ENCODE peak calls at places on chromosome 17, in nine cellular contexts. V, Y, M, H, D, N, W, C and O are unnamed samples.

GRCh38 chr17:55154101-55154500 is 110.7 kb upstream of the HLF start:
- DNase-seq in V (no peak), Y (no peak), M (no peak), H (no peak), D (no peak), N (no peak), W (no peak), C (no peak), O (no peak)

GRCh38 chr17:8038954-8039610 is at the start of gene ALOX15B:
- DNase-seq in V (no peak), Y (no peak), M (peak), H (no peak), D (no peak), N (no peak), W (no peak), C (no peak), O (no peak)

GRCh38 chr17:69065113-69065512 is 4.4 kb upstream of the ABCA9 start:
- DNase-seq in V (no peak), Y (no peak), M (no peak), H (no peak), D (no peak), N (no peak), W (no peak), C (no peak), O (no peak)

GRCh38 chr17:69227536-69227935 is 1.1 kb downstream of the ABCA10 start:
- DNase-seq in V (no peak), Y (no peak), M (no peak), H (no peak), D (no peak), N (no peak), W (no peak), C (peak), O (no peak)

GRCh38 chr17:39787038-39787437 is 49.3 kb downstream of the GRB7 start:
- DNase-seq in V (no peak), Y (no peak), M (no peak), H (no peak), D (no peak), N (no peak), W (no peak), C (no peak), O (no peak)

GRCh38 chr17:35236821-35237220 is 6.1 kb upstream of the SLFN5 start:
- DNase-seq in V (no peak), Y (peak), M (no peak), H (peak), D (no peak), N (no peak), W (no peak), C (no peak), O (peak)

GRCh38 chr17:82844796-82845162 is 5.0 kb upstream of the ZNF750 start:
- DNase-seq in V (no peak), Y (no peak), M (no peak), H (no peak), D (no peak), N (peak), W (no peak), C (no peak), O (no peak)

GRCh38 chr17:50424246-50425000 is 1.6 kb upstream of the ACSF2 start:
- DNase-seq in V (no peak), Y (peak), M (no peak), H (no peak), D (no peak), N (no peak), W (no peak), C (no peak), O (no peak)

GRCh38 chr17:36463916-36464764 is 22.3 kb upstream of the ZNHIT3 start:
- DNase-seq in V (peak), Y (peak), M (peak), H (peak), D (peak), N (peak), W (peak), C (peak), O (peak)

GRCh38 chr17:9726291-9726690 is 65.1 kb downstream of the DHRS7C start:
- DNase-seq in V (no peak), Y (no peak), M (no peak), H (no peak), D (no peak), N (no peak), W (no peak), C (no peak), O (no peak)

GRCh38 chr17:2776589-2777241 is 19.5 kb upstream of the RAP1GAP2 start:
- DNase-seq in V (no peak), Y (no peak), M (peak), H (no peak), D (no peak), N (no peak), W (no peak), C (no peak), O (no peak)

GRCh38 chr17:73551756-73552155 is 92.5 kb downstream of the SDK2 start:
- DNase-seq in V (no peak), Y (no peak), M (no peak), H (no peak), D (no peak), N (no peak), W (no peak), C (peak), O (peak)

GRCh38 chr17:39800540-39800939 is 62.8 kb downstream of the GRB7 start:
- DNase-seq in V (no peak), Y (peak), M (peak), H (no peak), D (no peak), N (no peak), W (no peak), C (peak), O (no peak)

GRCh38 chr17:65366102-65366844 is 195.2 kb downstream of the AXIN2 start:
- DNase-seq in V (no peak), Y (no peak), M (no peak), H (no peak), D (no peak), N (no peak), W (no peak), C (no peak), O (no peak)

GRCh38 chr17:61480414-61480807 is 28.2 kb downstream of the TBX4 start:
- DNase-seq in V (no peak), Y (no peak), M (no peak), H (no peak), D (no peak), N (no peak), W (no peak), C (no peak), O (no peak)

GRCh38 chr17:29627951-29628350 is 5.2 kb upstream of the CORO6 start:
- DNase-seq in V (no peak), Y (no peak), M (no peak), H (no peak), D (no peak), N (no peak), W (no peak), C (no peak), O (no peak)

GRCh38 chr17:39123627-39124026 is 27.8 kb downstream of the PLXDC1 start:
- DNase-seq in V (no peak), Y (no peak), M (peak), H (no peak), D (no peak), N (no peak), W (no peak), C (no peak), O (no peak)

GRCh38 chr17:75590314-75590761 is 2.7 kb downstream of the MYO15B start:
- DNase-seq in V (no peak), Y (no peak), M (no peak), H (no peak), D (no peak), N (peak), W (no peak), C (no peak), O (no peak)

GRCh38 chr17:75588546-75589016 is 981 bp downstream of the MYO15B start:
- DNase-seq in V (peak), Y (no peak), M (no peak), H (no peak), D (no peak), N (peak), W (no peak), C (peak), O (no peak)

GRCh38 chr17:75589017-75589918 is 1.7 kb downstream of the MYO15B start:
- DNase-seq in V (peak), Y (peak), M (peak), H (peak), D (peak), N (peak), W (peak), C (peak), O (peak)

GRCh38 chr17:75589919-75590303 is 2.3 kb downstream of the MYO15B start:
- DNase-seq in V (no peak), Y (no peak), M (no peak), H (no peak), D (no peak), N (peak), W (no peak), C (no peak), O (no peak)

GRCh38 chr17:75587718-75588545 is at the start of gene MYO15B:
- DNase-seq in V (peak), Y (no peak), M (no peak), H (peak), D (no peak), N (peak), W (no peak), C (no peak), O (no peak)
- TF ChIP-seq CTCF in V (peak), Y (no peak), M (no peak), H (peak), D (peak), N (no peak), W (peak), C (peak), O (peak)

GRCh38 chr17:6640536-6641373 is at the start of the genes KIAA0753 and TXNDC17:
- DNase-seq in V (peak), Y (peak), M (peak), H (peak), D (peak), N (peak), W (peak), C (peak), O (peak)

GRCh38 chr17:6641374-6641818 is 536 bp downstream of the TXNDC17 start:
- DNase-seq in V (peak), Y (peak), M (peak), H (peak), D (no peak), N (no peak), W (no peak), C (no peak), O (no peak)

GRCh38 chr17:6643460-6644125 is 2.7 kb downstream of the TXNDC17 start:
- DNase-seq in V (peak), Y (peak), M (peak), H (peak), D (no peak), N (no peak), W (peak), C (no peak), O (peak)

GRCh38 chr17:6639651-6640535 is 618 bp downstream of the KIAA0753 start:
- DNase-seq in V (peak), Y (peak), M (peak), H (peak), D (no peak), N (peak), W (no peak), C (peak), O (peak)

GRCh38 chr17:6642592-6642991 is 1.7 kb downstream of the TXNDC17 start:
- DNase-seq in V (no peak), Y (peak), M (peak), H (no peak), D (no peak), N (no peak), W (no peak), C (no peak), O (peak)
- H3K4me3 ChIP-seq in V (no peak), Y (peak), M (peak), H (no peak), D (no peak), N (no peak), W (no peak), C (no peak), O (no peak)

GRCh38 chr17:81097134-81097942 is 62.4 kb downstream of the BAIAP2 start:
- DNase-seq in V (peak), Y (peak), M (peak), H (peak), D (peak), N (peak), W (peak), C (peak), O (peak)
- TF ChIP-seq CTCF in V (peak), Y (peak), M (peak), H (peak), D (peak), N (peak), W (peak), C (peak), O (peak)

GRCh38 chr17:15967706-15968399 is 22.9 kb downstream of the ADORA2B start:
- DNase-seq in V (no peak), Y (no peak), M (peak), H (no peak), D (no peak), N (no peak), W (no peak), C (no peak), O (no peak)
- H3K4me3 ChIP-seq in V (no peak), Y (no peak), M (no peak), H (no peak), D (no peak), N (no peak), W (no peak), C (no peak), O (no peak)

DNA sequence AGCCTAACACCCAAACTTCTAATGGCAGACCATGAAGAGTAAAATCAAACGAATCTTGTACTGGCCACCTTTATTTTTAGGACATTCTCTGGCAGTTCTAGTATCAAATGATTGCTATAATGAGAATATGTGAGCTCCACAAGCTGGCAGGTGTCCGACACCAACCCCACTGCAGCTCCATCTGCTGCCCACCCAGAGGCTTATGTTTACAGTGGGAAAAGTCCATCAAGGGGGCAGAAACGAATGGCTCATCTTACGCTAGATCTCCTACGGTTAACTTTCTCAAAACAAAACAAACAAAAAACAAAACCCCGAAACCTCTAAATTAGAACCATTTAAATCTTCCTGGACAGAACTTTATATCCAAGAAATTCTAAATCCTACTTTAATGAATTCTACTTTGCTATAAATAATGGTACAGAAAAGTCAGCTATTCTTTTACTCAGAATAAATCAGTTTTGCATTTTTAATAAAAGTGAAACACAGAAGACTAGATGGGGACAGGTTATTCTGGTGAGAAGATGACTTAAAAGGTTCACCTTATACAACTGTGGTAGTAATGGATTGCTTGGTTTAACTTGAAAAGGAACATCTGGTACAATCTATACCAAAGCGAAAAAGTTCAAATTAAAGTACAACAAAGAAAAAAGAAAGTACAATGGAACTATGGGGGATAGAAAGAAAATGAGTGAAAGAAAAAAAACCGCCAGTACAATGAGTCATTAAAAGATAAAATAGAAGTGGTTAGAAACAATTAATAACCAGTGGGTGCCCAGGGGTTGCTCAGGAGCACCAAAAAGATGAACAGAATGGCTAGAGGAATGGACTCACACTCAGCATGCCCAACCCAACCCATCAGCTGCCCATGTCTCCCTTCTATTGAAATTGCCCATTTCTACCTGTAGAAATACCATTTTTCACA is 40.2 kb downstream of the GRB2 start:
- DNase-seq in V (no peak), Y (no peak), M (no peak), H (no peak), D (peak), N (no peak), W (no peak), C (no peak), O (no peak)
- TF ChIP-seq CTCF in V (no peak), Y (no peak), M (no peak), H (no peak), D (no peak), N (no peak), W (no peak), C (no peak), O (no peak)

GRCh38 chr17:33639103-33639991 is 346.3 kb upstream of the ASIC2 start:
- DNase-seq in V (no peak), Y (no peak), M (no peak), H (no peak), D (no peak), N (no peak), W (no peak), C (no peak), O (no peak)
- H3K4me3 ChIP-seq in V (no peak), Y (no peak), M (no peak), H (no peak), D (no peak), N (no peak), W (no peak), C (no peak), O (no peak)

DNA sequence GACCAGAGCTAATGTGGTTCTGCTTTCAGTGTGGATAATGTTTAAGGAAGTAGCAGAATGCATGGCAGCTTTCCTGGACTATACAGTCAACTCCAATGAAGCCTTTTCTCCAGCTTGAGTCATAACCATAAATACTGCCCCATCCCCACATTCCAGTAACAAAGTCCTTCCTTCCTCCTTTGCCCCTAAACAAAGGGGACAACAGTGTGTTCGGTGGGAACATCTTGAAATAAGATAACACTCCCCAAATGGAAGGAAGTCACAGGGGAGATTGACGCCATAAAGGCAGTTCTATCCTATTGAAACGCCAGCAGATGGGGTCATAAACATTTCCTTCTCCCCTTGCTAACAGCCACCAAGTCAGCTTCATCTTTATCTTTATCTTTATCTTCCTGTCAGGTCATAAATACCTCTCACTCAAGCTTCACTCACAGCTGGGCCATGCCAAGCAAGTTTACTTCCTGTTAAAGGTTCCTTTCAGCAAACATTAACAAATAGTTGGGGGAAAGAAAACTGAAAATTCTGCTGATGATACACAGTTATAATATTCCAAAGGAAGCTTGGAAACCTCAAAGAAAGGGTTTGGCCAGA is 136.7 kb downstream of the SNX11 start:
- DNase-seq in V (peak), Y (no peak), M (peak), H (peak), D (no peak), N (no peak), W (peak), C (peak), O (peak)
- TF ChIP-seq CTCF in V (no peak), Y (no peak), M (no peak), H (no peak), D (no peak), N (no peak), W (peak), C (no peak), O (no peak)